ENCODE peak calls at places on chromosomes 16 and 17, in nine cellular contexts. One of them, this sample, is unnamed.

GRCh38 chr17:28983286-28984240 is 22.3 kb downstream of the SEZ6 start:
- DNase-seq in mammary epithelial cell: no peak
- DNase-seq in body of pancreas: no peak
- DNase-seq in aorta: no peak
- DNase-seq in Peyer's patch: no peak
- DNase-seq in heart left ventricle: no peak
- DNase-seq in MM.1S: no peak
- DNase-seq in left ventricle myocardium inferior: no peak
- DNase-seq in esophagus squamous epithelium: no peak
- DNase-seq in this sample: no peak

GRCh38 chr16:8388684-8389083 is 201.6 kb downstream of the TMEM114 start:
- DNase-seq in esophagus squamous epithelium: no peak
- DNase-seq in body of pancreas: no peak
- DNase-seq in heart left ventricle: no peak
- DNase-seq in MM.1S: no peak
- DNase-seq in left ventricle myocardium inferior: no peak
- DNase-seq in aorta: no peak
- DNase-seq in Peyer's patch: no peak
- DNase-seq in mammary epithelial cell: no peak
- DNase-seq in this sample: no peak

GRCh38 chr17:4182043-4182442 is 39.0 kb downstream of the CYB5D2 start:
- DNase-seq in heart left ventricle: no peak
- DNase-seq in body of pancreas: no peak
- DNase-seq in Peyer's patch: no peak
- DNase-seq in aorta: no peak
- DNase-seq in esophagus squamous epithelium: no peak
- DNase-seq in MM.1S: no peak
- DNase-seq in left ventricle myocardium inferior: no peak
- DNase-seq in mammary epithelial cell: no peak
- DNase-seq in this sample: no peak

GRCh38 chr17:13671771-13672170 is 70.0 kb upstream of the HS3ST3A1 start:
- DNase-seq in MM.1S: no peak
- DNase-seq in body of pancreas: no peak
- DNase-seq in aorta: no peak
- DNase-seq in esophagus squamous epithelium: no peak
- DNase-seq in left ventricle myocardium inferior: no peak
- DNase-seq in mammary epithelial cell: no peak
- DNase-seq in heart left ventricle: no peak
- DNase-seq in Peyer's patch: no peak
- DNase-seq in this sample: no peak

GRCh38 chr17:30318190-30318589 is 15.7 kb downstream of the TMIGD1 start:
- DNase-seq in body of pancreas: no peak
- DNase-seq in mammary epithelial cell: peak; percentile 20
- DNase-seq in MM.1S: no peak
- DNase-seq in left ventricle myocardium inferior: no peak
- DNase-seq in heart left ventricle: no peak
- DNase-seq in esophagus squamous epithelium: no peak
- DNase-seq in aorta: no peak
- DNase-seq in Peyer's patch: no peak
- DNase-seq in this sample: no peak

GRCh38 chr16:85383836-85384825 is 229.0 kb upstream of the GSE1 start:
- DNase-seq in aorta: peak; percentile 47
- DNase-seq in Peyer's patch: no peak
- DNase-seq in esophagus squamous epithelium: no peak
- DNase-seq in mammary epithelial cell: peak; percentile 83
- DNase-seq in left ventricle myocardium inferior: no peak
- DNase-seq in MM.1S: no peak
- DNase-seq in heart left ventricle: peak; percentile 58
- DNase-seq in body of pancreas: no peak
- DNase-seq in this sample: no peak

GRCh38 chr16:48444574-48444973 is 59.4 kb upstream of the SIAH1 start:
- DNase-seq in Peyer's patch: no peak
- DNase-seq in left ventricle myocardium inferior: no peak
- DNase-seq in MM.1S: no peak
- DNase-seq in heart left ventricle: no peak
- DNase-seq in body of pancreas: no peak
- DNase-seq in aorta: peak; percentile 68
- DNase-seq in esophagus squamous epithelium: no peak
- DNase-seq in mammary epithelial cell: peak; percentile 84
- DNase-seq in this sample: no peak

GRCh38 chr17:17032131-17032692 is 10.0 kb upstream of the MPRIP start:
- DNase-seq in left ventricle myocardium inferior: peak; percentile 57
- DNase-seq in mammary epithelial cell: peak; percentile 82
- DNase-seq in heart left ventricle: peak; percentile 81
- DNase-seq in MM.1S: no peak
- DNase-seq in esophagus squamous epithelium: no peak
- DNase-seq in aorta: peak; percentile 85
- DNase-seq in body of pancreas: peak; percentile 67
- DNase-seq in Peyer's patch: no peak
- DNase-seq in this sample: peak; percentile 60

GRCh38 chr17:75518983-75519540 is 2.7 kb downstream of the TSEN54 start:
- DNase-seq in mammary epithelial cell: no peak
- DNase-seq in aorta: no peak
- DNase-seq in body of pancreas: no peak
- DNase-seq in esophagus squamous epithelium: no peak
- DNase-seq in left ventricle myocardium inferior: no peak
- DNase-seq in MM.1S: no peak
- DNase-seq in Peyer's patch: no peak
- DNase-seq in heart left ventricle: no peak
- DNase-seq in this sample: no peak

GRCh38 chr16:64375386-64375980 is 746.4 kb downstream of the CDH11 start:
- DNase-seq in left ventricle myocardium inferior: no peak
- DNase-seq in body of pancreas: no peak
- DNase-seq in heart left ventricle: no peak
- DNase-seq in MM.1S: no peak
- DNase-seq in Peyer's patch: no peak
- DNase-seq in mammary epithelial cell: no peak
- DNase-seq in esophagus squamous epithelium: no peak
- DNase-seq in aorta: peak; percentile 60
- DNase-seq in this sample: no peak

GRCh38 chr16:81137012-81137335 is 40.8 kb upstream of the GCSH start:
- DNase-seq in mammary epithelial cell: no peak
- DNase-seq in heart left ventricle: no peak
- DNase-seq in Peyer's patch: no peak
- DNase-seq in esophagus squamous epithelium: no peak
- DNase-seq in body of pancreas: no peak
- DNase-seq in left ventricle myocardium inferior: no peak
- DNase-seq in aorta: no peak
- DNase-seq in MM.1S: no peak
- DNase-seq in this sample: no peak

GRCh38 chr16:58039829-58040495 is 14.4 kb downstream of the MMP15 start:
- DNase-seq in MM.1S: no peak
- DNase-seq in left ventricle myocardium inferior: no peak
- DNase-seq in mammary epithelial cell: no peak
- DNase-seq in body of pancreas: no peak
- DNase-seq in heart left ventricle: peak; percentile 57
- DNase-seq in Peyer's patch: no peak
- DNase-seq in aorta: no peak
- DNase-seq in esophagus squamous epithelium: no peak
- DNase-seq in this sample: no peak

GRCh38 chr16:23716484-23716883 is 3.5 kb upstream of the ERN2 start:
- DNase-seq in left ventricle myocardium inferior: no peak
- DNase-seq in Peyer's patch: no peak
- DNase-seq in body of pancreas: no peak
- DNase-seq in mammary epithelial cell: no peak
- DNase-seq in MM.1S: no peak
- DNase-seq in heart left ventricle: no peak
- DNase-seq in aorta: no peak
- DNase-seq in esophagus squamous epithelium: no peak
- DNase-seq in this sample: no peak

GRCh38 chr17:65809366-65809765 is 247.9 kb upstream of the AXIN2 start:
- DNase-seq in Peyer's patch: no peak
- DNase-seq in esophagus squamous epithelium: no peak
- DNase-seq in body of pancreas: no peak
- DNase-seq in left ventricle myocardium inferior: no peak
- DNase-seq in mammary epithelial cell: no peak
- DNase-seq in MM.1S: no peak
- DNase-seq in aorta: no peak
- DNase-seq in heart left ventricle: no peak
- DNase-seq in this sample: no peak

GRCh38 chr17:53227514-53227913 is 595.2 kb upstream of the KIF2B start:
- DNase-seq in MM.1S: no peak
- DNase-seq in left ventricle myocardium inferior: no peak
- DNase-seq in mammary epithelial cell: no peak
- DNase-seq in aorta: no peak
- DNase-seq in heart left ventricle: no peak
- DNase-seq in body of pancreas: no peak
- DNase-seq in Peyer's patch: no peak
- DNase-seq in esophagus squamous epithelium: no peak
- DNase-seq in this sample: no peak

GRCh38 chr17:76196675-76197074 is 43.6 kb downstream of the RNF157 start:
- DNase-seq in esophagus squamous epithelium: no peak
- DNase-seq in mammary epithelial cell: no peak
- DNase-seq in body of pancreas: peak; percentile 48
- DNase-seq in aorta: no peak
- DNase-seq in MM.1S: no peak
- DNase-seq in Peyer's patch: no peak
- DNase-seq in heart left ventricle: peak; percentile 74
- DNase-seq in left ventricle myocardium inferior: peak; percentile 83
- DNase-seq in this sample: no peak

GRCh38 chr17:42674755-42675347 is 1.9 kb downstream of the PLEKHH3 start:
- DNase-seq in left ventricle myocardium inferior: no peak
- DNase-seq in MM.1S: no peak
- DNase-seq in body of pancreas: peak; percentile 75
- DNase-seq in mammary epithelial cell: no peak
- DNase-seq in heart left ventricle: peak; percentile 64
- DNase-seq in Peyer's patch: no peak
- DNase-seq in aorta: no peak
- DNase-seq in esophagus squamous epithelium: no peak
- DNase-seq in this sample: no peak

GRCh38 chr17:76243826-76244679 is 3.8 kb upstream of the RNF157 start:
- DNase-seq in MM.1S: no peak
- DNase-seq in aorta: no peak
- DNase-seq in Peyer's patch: no peak
- DNase-seq in left ventricle myocardium inferior: no peak
- DNase-seq in mammary epithelial cell: no peak
- DNase-seq in body of pancreas: no peak
- DNase-seq in esophagus squamous epithelium: no peak
- DNase-seq in heart left ventricle: no peak
- DNase-seq in this sample: no peak

GRCh38 chr17:81337449-81337848 is 42.3 kb upstream of the SLC38A10 start:
- DNase-seq in heart left ventricle: peak; percentile 60
- DNase-seq in esophagus squamous epithelium: no peak
- DNase-seq in mammary epithelial cell: no peak
- DNase-seq in left ventricle myocardium inferior: no peak
- DNase-seq in Peyer's patch: no peak
- DNase-seq in body of pancreas: peak; percentile 74
- DNase-seq in aorta: no peak
- DNase-seq in MM.1S: no peak
- DNase-seq in this sample: no peak

GRCh38 chr16:87446479-87446878 is 46.3 kb downstream of the ZCCHC14 start:
- DNase-seq in Peyer's patch: no peak
- DNase-seq in heart left ventricle: no peak
- DNase-seq in body of pancreas: no peak
- DNase-seq in aorta: no peak
- DNase-seq in mammary epithelial cell: no peak
- DNase-seq in esophagus squamous epithelium: no peak
- DNase-seq in MM.1S: no peak
- DNase-seq in left ventricle myocardium inferior: no peak
- DNase-seq in this sample: no peak

GRCh38 chr17:38825762-38826247 is 684 bp upstream of the CWC25 start:
- DNase-seq in Peyer's patch: no peak
- DNase-seq in mammary epithelial cell: no peak
- DNase-seq in heart left ventricle: no peak
- DNase-seq in aorta: no peak
- DNase-seq in left ventricle myocardium inferior: no peak
- DNase-seq in MM.1S: no peak
- DNase-seq in body of pancreas: no peak
- DNase-seq in esophagus squamous epithelium: no peak
- DNase-seq in this sample: no peak

GRCh38 chr16:74305978-74306784 is 9.6 kb downstream of the PSMD7 start:
- DNase-seq in mammary epithelial cell: no peak
- DNase-seq in MM.1S: no peak
- DNase-seq in heart left ventricle: no peak
- DNase-seq in aorta: no peak
- DNase-seq in Peyer's patch: no peak
- DNase-seq in left ventricle myocardium inferior: no peak
- DNase-seq in body of pancreas: no peak
- DNase-seq in esophagus squamous epithelium: no peak
- DNase-seq in this sample: no peak
- H3K36me3 ChIP-seq in mammary epithelial cell: peaks cover 42% of the 10 kb centered on the region
- H3K36me3 ChIP-seq in MM.1S: no peaks in the 10 kb centered on the region
- H3K36me3 ChIP-seq in heart left ventricle: peaks cover 53% of the 10 kb centered on the region
- H3K36me3 ChIP-seq in aorta: peaks cover 12% of the 10 kb centered on the region
- H3K36me3 ChIP-seq in Peyer's patch: peaks cover 9% of the 10 kb centered on the region
- H3K36me3 ChIP-seq in left ventricle myocardium inferior: peaks cover 66% of the 10 kb centered on the region
- H3K36me3 ChIP-seq in body of pancreas: peaks cover 33% of the 10 kb centered on the region
- H3K36me3 ChIP-seq in esophagus squamous epithelium: peaks cover 37% of the 10 kb centered on the region
- H3K36me3 ChIP-seq in this sample: peaks cover 5% of the 10 kb centered on the region

GRCh38 chr17:181213-182163 is at the start of gene DOC2B:
- DNase-seq in aorta: no peak
- DNase-seq in body of pancreas: peak; percentile 65
- DNase-seq in esophagus squamous epithelium: no peak
- DNase-seq in Peyer's patch: no peak
- DNase-seq in left ventricle myocardium inferior: peak; percentile 61
- DNase-seq in MM.1S: no peak
- DNase-seq in heart left ventricle: peak; percentile 80
- DNase-seq in mammary epithelial cell: peak; percentile 6
- DNase-seq in this sample: peak; percentile 52
- H3K4me3 ChIP-seq in aorta: peak within 1 kb of the TSS; percentile 12
- H3K4me3 ChIP-seq in body of pancreas: no peak within 1 kb of the TSS
- H3K4me3 ChIP-seq in esophagus squamous epithelium: peak within 1 kb of the TSS; percentile 79
- H3K4me3 ChIP-seq in Peyer's patch: peak within 1 kb of the TSS; percentile 50
- H3K4me3 ChIP-seq in left ventricle myocardium inferior: peak within 1 kb of the TSS; percentile 71
- H3K4me3 ChIP-seq in MM.1S: no peak within 1 kb of the TSS
- H3K4me3 ChIP-seq in heart left ventricle: peak within 1 kb of the TSS; percentile 69
- H3K4me3 ChIP-seq in mammary epithelial cell: no peak within 1 kb of the TSS
- H3K4me3 ChIP-seq in this sample: peak within 1 kb of the TSS; percentile 30

DNA sequence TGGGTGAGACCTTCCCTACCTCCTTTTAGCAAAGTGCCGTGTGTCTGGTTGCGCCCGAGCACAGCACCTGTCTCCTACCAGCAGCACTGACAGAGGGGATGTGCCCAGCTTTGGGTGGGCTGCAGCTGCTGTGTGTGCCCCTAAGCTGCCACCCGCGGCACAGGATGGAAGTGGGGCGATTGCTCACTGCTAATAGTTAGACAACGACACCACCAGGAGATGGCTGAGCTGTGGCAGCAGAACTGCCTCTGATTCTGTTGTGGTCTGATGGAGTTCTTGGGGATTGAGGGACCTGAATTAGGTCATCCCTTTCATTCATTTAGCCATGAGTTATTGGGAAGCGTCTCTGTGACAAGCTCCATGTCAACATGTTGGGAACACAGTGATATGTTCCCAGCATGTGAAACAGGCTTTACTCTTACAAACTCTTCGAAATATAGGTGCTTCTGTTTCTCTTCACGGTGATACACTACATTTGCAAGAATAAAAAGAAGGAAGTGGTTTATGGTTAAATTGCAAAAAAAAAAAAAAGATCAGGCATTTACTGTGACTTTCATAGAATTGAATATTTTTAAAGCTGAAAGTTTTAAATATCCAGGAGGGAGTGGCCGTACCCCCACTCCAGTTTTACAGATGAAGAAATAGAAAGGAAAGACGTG is 184.4 kb downstream of the MAF start:
- DNase-seq in Peyer's patch: no peak
- DNase-seq in body of pancreas: no peak
- DNase-seq in MM.1S: no peak
- DNase-seq in mammary epithelial cell: no peak
- DNase-seq in heart left ventricle: no peak
- DNase-seq in esophagus squamous epithelium: no peak
- DNase-seq in left ventricle myocardium inferior: no peak
- DNase-seq in aorta: no peak
- DNase-seq in this sample: no peak
- H3K36me3 ChIP-seq in Peyer's patch: no peaks in the 10 kb centered on the region
- H3K36me3 ChIP-seq in body of pancreas: no peaks in the 10 kb centered on the region
- H3K36me3 ChIP-seq in MM.1S: no peaks in the 10 kb centered on the region
- H3K36me3 ChIP-seq in mammary epithelial cell: no peaks in the 10 kb centered on the region
- H3K36me3 ChIP-seq in heart left ventricle: no peaks in the 10 kb centered on the region
- H3K36me3 ChIP-seq in esophagus squamous epithelium: no peaks in the 10 kb centered on the region
- H3K36me3 ChIP-seq in left ventricle myocardium inferior: no peaks in the 10 kb centered on the region
- H3K36me3 ChIP-seq in aorta: no peaks in the 10 kb centered on the region
- H3K36me3 ChIP-seq in this sample: no peaks in the 10 kb centered on the region

GRCh38 chr16:977896-978295 is 3.7 kb upstream of the SOX8 start:
- DNase-seq in aorta: no peak
- DNase-seq in left ventricle myocardium inferior: no peak
- DNase-seq in body of pancreas: no peak
- DNase-seq in esophagus squamous epithelium: no peak
- DNase-seq in heart left ventricle: no peak
- DNase-seq in mammary epithelial cell: no peak
- DNase-seq in Peyer's patch: no peak
- DNase-seq in MM.1S: no peak
- DNase-seq in this sample: no peak
- H3K4me3 ChIP-seq in aorta: no peak overlapping the region
- H3K4me3 ChIP-seq in left ventricle myocardium inferior: no peak overlapping the region
- H3K4me3 ChIP-seq in body of pancreas: no peak overlapping the region
- H3K4me3 ChIP-seq in esophagus squamous epithelium: no peak overlapping the region
- H3K4me3 ChIP-seq in heart left ventricle: no peak overlapping the region
- H3K4me3 ChIP-seq in mammary epithelial cell: no peak overlapping the region
- H3K4me3 ChIP-seq in Peyer's patch: no peak overlapping the region
- H3K4me3 ChIP-seq in MM.1S: no peak overlapping the region
- H3K4me3 ChIP-seq in this sample: no peak overlapping the region

This sample was measured in Caco-2.